ENCODE peak calls at places on chromosomes 6 and 20, in five cellular contexts. D is mammary epithelial cell, S is A549, N is tibial nerve, Z is ovary. M is an unnamed sample.

GRCh38 chr20:46333136-46333991 is 25.1 kb upstream of the CDH22 start:
- DNase-seq in N (no peak), D (peak; percentile 27), Z (no peak), S (no peak), M (no peak)

GRCh38 chr6:4133941-4134838 is 1.2 kb downstream of the ECI2 start:
- DNase-seq in N (no peak), D (peak; percentile 6), Z (peak; percentile 43), S (peak; percentile 12), M (peak; percentile 33)

GRCh38 chr20:32355417-32355841 is 2.7 kb upstream of the ASXL1 start:
- DNase-seq in D (no peak), S (no peak), Z (no peak), N (no peak), M (no peak)

GRCh38 chr20:22446613-22447447 is 137.5 kb downstream of the FOXA2 start:
- DNase-seq in D (peak; percentile 56), N (no peak), S (no peak), Z (no peak), M (peak; percentile 21)

GRCh38 chr6:3916211-3916610 is 67.0 kb downstream of the FAM50B start:
- DNase-seq in D (no peak), S (no peak), N (no peak), Z (no peak), M (no peak)

GRCh38 chr6:90217621-90218496 is 78.8 kb downstream of the BACH2 start:
- DNase-seq in N (no peak), S (peak; percentile 44), D (no peak), Z (no peak), M (peak; percentile 86)

GRCh38 chr6:43668151-43669028 is 19.2 kb downstream of the MRPS18A start:
- DNase-seq in D (peak; percentile 69), N (no peak), Z (no peak), S (peak; percentile 36), M (peak; percentile 61)

GRCh38 chr6:31791324-31792089 is 4.0 kb downstream of the VARS1 start:
- DNase-seq in D (no peak), Z (peak; percentile 53), S (peak; percentile 77), N (no peak), M (peak; percentile 68)

GRCh38 chr6:154457881-154458284 is 52.6 kb downstream of the CNKSR3 start:
- DNase-seq in N (no peak), S (no peak), Z (no peak), D (peak; percentile 58), M (peak; percentile 71)

GRCh38 chr20:64035933-64036345 is at the start of gene C20orf204:
- DNase-seq in N (no peak), S (no peak), Z (no peak), D (no peak), M (no peak)

GRCh38 chr6:106752641-106753040 is 123.3 kb downstream of the QRSL1 start:
- DNase-seq in Z (no peak), S (no peak), D (no peak), N (no peak), M (no peak)

GRCh38 chr6:1873781-1874180 is 264.1 kb downstream of the FOXC1 start:
- DNase-seq in Z (no peak), S (no peak), D (no peak), N (no peak), M (no peak)

GRCh38 chr20:61978491-61978890 is 87.2 kb downstream of the TAF4 start:
- DNase-seq in N (no peak), Z (no peak), S (no peak), D (no peak), M (no peak)

GRCh38 chr6:78810146-78810545 is 57.2 kb upstream of the IRAK1BP1 start:
- DNase-seq in Z (no peak), D (peak; percentile 77), S (peak; percentile 8), N (no peak), M (no peak)

GRCh38 chr6:5905431-5906339 is 101.0 kb downstream of the NRN1 start:
- DNase-seq in Z (peak; percentile 35), N (peak; percentile 60), S (no peak), D (peak; percentile 84), M (peak; percentile 47)

GRCh38 chr6:113595921-113596376 is 261.2 kb upstream of the MARCKS start:
- DNase-seq in D (no peak), Z (no peak), S (no peak), N (no peak), M (no peak)

GRCh38 chr6:56764081-56764566 is 121.4 kb upstream of the DST start:
- DNase-seq in Z (no peak), S (peak; percentile 14), N (no peak), D (peak; percentile 62), M (no peak)
- H3K27ac ChIP-seq in Z (no peak overlapping the region), S (peak overlapping the region; percentile 2), N (peak overlapping the region; percentile 58), D (no peak overlapping the region), M (no peak overlapping the region)

GRCh38 chr6:137162692-137163303 is 10.6 kb downstream of the IL22RA2 start:
- DNase-seq in Z (no peak), S (no peak), N (no peak), D (no peak), M (no peak)

GRCh38 chr6:137167702-137168377 is 5.6 kb downstream of the IL22RA2 start:
- DNase-seq in D (no peak), Z (no peak), S (no peak), N (no peak), M (no peak)

GRCh38 chr6:137166247-137167098 is 7.0 kb downstream of the IL22RA2 start:
- DNase-seq in N (no peak), S (no peak), Z (no peak), D (no peak), M (no peak)

GRCh38 chr6:137163732-137164318 is 9.6 kb downstream of the IL22RA2 start:
- DNase-seq in N (no peak), S (no peak), D (no peak), Z (no peak), M (no peak)

DNA sequence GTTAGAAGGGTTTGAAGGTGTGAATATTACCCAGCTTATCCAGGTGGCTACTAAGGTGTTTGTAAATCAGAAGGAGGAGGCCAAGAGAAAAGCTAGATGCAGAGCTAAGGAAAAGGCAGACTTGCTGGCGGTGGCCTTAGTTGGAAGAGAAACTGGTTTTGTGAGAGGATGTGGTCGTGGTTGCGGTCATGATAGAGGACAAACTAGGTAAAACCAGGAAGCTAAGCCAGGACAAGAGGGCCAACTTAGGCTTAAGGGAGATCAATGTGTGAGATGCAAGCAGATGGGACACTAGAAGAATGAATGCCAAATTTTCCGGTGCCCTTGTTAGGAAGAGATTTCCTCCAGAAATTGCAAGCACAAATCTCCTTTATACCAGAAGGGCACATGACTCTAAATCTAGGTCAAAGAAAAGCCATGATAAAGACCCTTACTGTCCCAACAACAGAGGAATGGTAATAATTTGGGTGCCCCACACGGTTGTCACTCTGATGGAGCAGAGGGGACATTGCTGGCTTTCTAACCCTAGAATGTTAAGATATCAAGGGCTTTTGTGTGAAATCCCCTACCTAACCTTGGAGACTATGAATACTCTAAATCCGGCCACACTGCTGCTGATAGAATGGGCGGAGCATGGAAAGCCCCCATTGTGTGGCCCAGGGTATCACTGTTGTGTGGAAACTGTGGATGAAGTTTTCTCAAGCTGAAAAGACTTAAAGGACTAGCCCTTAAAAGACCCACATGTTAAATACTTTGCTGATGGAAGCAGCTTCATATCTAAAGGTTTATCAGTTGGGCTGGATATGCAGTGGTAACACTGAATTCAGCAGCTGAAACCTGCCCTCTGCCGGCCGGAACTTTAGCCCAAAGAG is 7.8 kb downstream of the IL22RA2 start:
- DNase-seq in D (peak; percentile 25), Z (no peak), S (peak; percentile 15), N (no peak), M (peak; percentile 71)
- TF ChIP-seq CTCF in D (peak; percentile 34), Z (no peak), S (peak; percentile 40), N (no peak), M (peak; percentile 77)

GRCh38 chr6:45609141-45609638 is 231.5 kb upstream of the SUPT3H start:
- DNase-seq in N (peak; percentile 21), Z (no peak), S (no peak), D (no peak), M (no peak)

GRCh38 chr6:45606831-45607400 is 229.2 kb upstream of the SUPT3H start:
- DNase-seq in D (no peak), N (no peak), Z (no peak), S (no peak), M (no peak)

GRCh38 chr6:45610374-45610773 is 232.6 kb upstream of the SUPT3H start:
- DNase-seq in Z (no peak), D (no peak), N (no peak), S (no peak), M (no peak)

GRCh38 chr6:45607818-45608217 is 230.1 kb upstream of the SUPT3H start:
- DNase-seq in S (no peak), N (no peak), D (peak; percentile 88), Z (no peak), M (no peak)

DNA sequence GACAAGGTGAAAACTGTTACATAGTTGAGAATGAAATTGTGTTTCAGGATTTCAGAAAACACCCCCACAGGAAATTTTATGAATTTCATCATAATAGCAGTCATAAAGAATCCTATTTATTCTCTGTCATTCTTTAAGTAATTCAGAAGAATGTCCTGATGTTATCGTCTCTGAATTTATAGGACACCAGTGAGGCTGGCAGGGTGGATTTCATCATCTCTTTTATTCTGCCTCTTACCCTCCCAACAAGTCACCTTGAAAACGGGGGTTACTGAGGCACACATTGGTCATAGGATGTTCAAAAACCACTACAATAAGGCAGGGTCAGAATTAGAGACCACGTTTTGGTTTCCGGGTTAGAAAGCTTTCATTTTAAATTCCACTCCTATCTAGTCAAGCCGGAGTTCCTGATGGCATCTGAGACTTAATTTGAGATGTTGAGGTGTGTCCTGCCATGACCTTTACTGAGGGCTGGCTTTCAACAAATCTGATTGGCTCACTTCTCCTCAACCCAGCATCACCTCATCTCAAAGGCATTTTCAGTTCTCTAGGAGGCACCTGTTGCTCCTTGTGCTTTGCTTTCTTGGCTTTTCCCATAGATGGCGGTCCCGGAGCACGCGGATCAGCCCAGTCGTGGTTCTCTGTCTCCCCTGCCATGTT is 230.6 kb upstream of the SUPT3H start:
- DNase-seq in N (no peak), D (peak; percentile 69), S (no peak), Z (no peak), M (no peak)
- H3K4me1 ChIP-seq in N (peaks cover 4% of the 10 kb centered on the region), D (peaks cover 30% of the 10 kb centered on the region), S (no peaks in the 10 kb centered on the region), Z (no peaks in the 10 kb centered on the region), M (no peaks in the 10 kb centered on the region)

GRCh38 chr20:49166534-49167449 is 21.3 kb downstream of the STAU1 start:
- DNase-seq in Z (no peak), D (no peak), N (no peak), S (no peak), M (no peak)
- H3K27ac ChIP-seq in Z (no peak overlapping the region), D (no peak overlapping the region), N (peak overlapping the region; percentile 75), S (no peak overlapping the region), M (no peak overlapping the region)

GRCh38 chr20:33668087-33668790 is 1.5 kb downstream of the ACTL10 start:
- DNase-seq in Z (no peak), D (no peak), N (peak; percentile 62), S (peak; percentile 60), M (peak; percentile 83)
- TF ChIP-seq CTCF in Z (no peak), D (no peak), N (peak; percentile 97), S (no peak), M (peak; percentile 97)

DNA sequence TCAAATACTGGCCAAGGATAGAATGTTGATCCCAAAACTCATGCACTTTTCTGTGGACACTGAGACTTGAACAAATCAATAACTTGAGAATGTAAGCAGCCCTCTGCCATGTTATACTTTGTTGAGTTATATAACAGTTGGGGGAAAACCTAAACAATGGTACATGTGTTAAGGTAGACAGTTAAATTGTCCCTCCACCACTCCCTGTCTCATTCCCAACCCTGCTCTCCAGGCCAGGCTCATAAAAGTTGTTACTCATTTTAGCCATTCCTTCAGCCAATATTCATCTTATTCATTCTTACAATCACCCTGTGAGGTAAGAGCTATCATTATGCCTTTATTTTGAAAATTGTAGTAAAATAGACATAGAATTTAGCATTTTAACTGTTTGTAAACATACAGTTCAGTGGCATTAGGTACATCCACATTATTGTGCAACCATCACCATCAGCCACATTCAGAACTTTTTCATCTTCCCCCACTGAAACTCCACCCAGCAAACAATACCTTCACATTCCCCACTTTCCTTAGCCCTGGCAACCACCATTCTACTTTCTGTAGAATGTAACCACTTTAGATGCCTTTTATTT is 38.2 kb upstream of the IER3 start:
- DNase-seq in Z (no peak), D (peak; percentile 79), S (peak; percentile 33), N (no peak), M (no peak)
- H3K4me1 ChIP-seq in Z (peaks cover 20% of the 10 kb centered on the region), D (peaks cover 36% of the 10 kb centered on the region), S (peaks cover 83% of the 10 kb centered on the region), N (peaks cover 35% of the 10 kb centered on the region), M (peaks cover 55% of the 10 kb centered on the region)